ENCODE peak calls at places on chromosomes 6 and 20, in four cellular contexts. F is uterus, S is upper lobe of right lung, D is mucosa of descending colon. V is an unnamed sample. For H3K4me1, the result is how much of the 10 kb centered on the place peaks cover.

GRCh38 chr6:130560231-130560630 is 194.4 kb downstream of the TMEM200A start:
- DNase-seq in F (no peak), S (no peak), D (no peak), V (no peak)

GRCh38 chr6:83853178-83853967 is at the start of gene RIPPLY2:
- DNase-seq in F (no peak), S (no peak), D (no peak), V (no peak)

GRCh38 chr20:50919567-50919966 is 11.7 kb downstream of the ADNP start:
- DNase-seq in F (peak), S (peak), D (no peak), V (peak)

GRCh38 chr6:73680289-73680688 is 15.7 kb upstream of the CD109 start:
- DNase-seq in F (no peak), S (no peak), D (no peak), V (no peak)

GRCh38 chr20:63706852-63707557 is 771 bp downstream of the ARFRP1 start:
- DNase-seq in F (peak), S (peak), D (peak), V (peak)

GRCh38 chr20:44861547-44862006 is 23.9 kb upstream of the YWHAB start:
- DNase-seq in F (peak), S (no peak), D (no peak), V (peak)

GRCh38 chr6:102759415-102759814 is 1365.9 kb downstream of the GRIK2 start:
- DNase-seq in F (no peak), S (no peak), D (no peak), V (no peak)

GRCh38 chr6:166570929-166571699 is 15.4 kb downstream of the RAMACL start:
- DNase-seq in F (no peak), S (no peak), D (no peak), V (no peak)

GRCh38 chr6:98036344-98036743 is 753.3 kb upstream of the MMS22L start:
- DNase-seq in F (no peak), S (no peak), D (no peak), V (no peak)

GRCh38 chr20:17226410-17227198 is at the start of gene PCSK2:
- DNase-seq in F (no peak), S (peak), D (peak), V (peak)

GRCh38 chr6:44416103-44416502 is 28.6 kb downstream of the CDC5L start:
- DNase-seq in F (no peak), S (no peak), D (no peak), V (peak)

GRCh38 chr20:17969884-17970409 is 1.1 kb downstream of the MGME1 start:
- DNase-seq in F (no peak), S (no peak), D (peak), V (no peak)

GRCh38 chr20:44133424-44133823 is 53.6 kb downstream of the JPH2 start:
- DNase-seq in F (no peak), S (no peak), D (no peak), V (no peak)

GRCh38 chr6:113786168-113786567 is 71.0 kb upstream of the MARCKS start:
- DNase-seq in F (no peak), S (no peak), D (no peak), V (no peak)

GRCh38 chr6:37615564-37616340 is 81.9 kb downstream of the MDGA1 start:
- DNase-seq in F (no peak), S (no peak), D (no peak), V (no peak)

GRCh38 chr6:144094731-144095133 is 641 bp downstream of the SF3B5 start:
- DNase-seq in F (no peak), S (no peak), D (no peak), V (no peak)

GRCh38 chr20:3248993-3249347 is 10.0 kb upstream of the SLC4A11 start:
- DNase-seq in F (no peak), S (no peak), D (no peak), V (no peak)

GRCh38 chr6:25181923-25182322 is 97.3 kb upstream of the CARMIL1 start:
- DNase-seq in F (no peak), S (no peak), D (no peak), V (no peak)

GRCh38 chr6:106973841-106974336 is 640 bp downstream of the CD24 start:
- DNase-seq in F (no peak), S (peak), D (peak), V (peak)

GRCh38 chr6:90586675-90587638 is at the start of gene MAP3K7:
- DNase-seq in F (peak), S (peak), D (peak), V (peak)

GRCh38 chr20:61556116-61556515 is 304.1 kb downstream of the CDH4 start:
- DNase-seq in F (no peak), S (no peak), D (no peak), V (no peak)

GRCh38 chr6:69784595-69785377 is 12.0 kb downstream of the LMBRD1 start:
- DNase-seq in F (no peak), S (no peak), D (no peak), V (no peak)

GRCh38 chr6:4577406-4577805 is 198.8 kb upstream of the CDYL start:
- DNase-seq in F (peak), S (no peak), D (peak), V (peak)

GRCh38 chr20:17966432-17967312 is 1.9 kb downstream of the SNX5 start:
- DNase-seq in F (no peak), S (no peak), D (no peak), V (no peak)

GRCh38 chr6:135601857-135602256 is 104.3 kb upstream of the AHI1 start:
- DNase-seq in F (no peak), S (no peak), D (no peak), V (no peak)

GRCh38 chr20:17904027-17904426 is 64.6 kb downstream of the SNX5 start:
- DNase-seq in F (no peak), S (no peak), D (no peak), V (no peak)

GRCh38 chr6:89562114-89562815 is 76.3 kb downstream of the LYRM2 start:
- DNase-seq in F (no peak), S (no peak), D (no peak), V (no peak)

GRCh38 chr6:40957616-40958492 is 81.2 kb downstream of the UNC5CL start:
- DNase-seq in F (no peak), S (no peak), D (no peak), V (peak)

GRCh38 chr6:44297063-44298038 is 15.8 kb downstream of the AARS2 start:
- DNase-seq in F (no peak), S (no peak), D (peak), V (peak)

GRCh38 chr6:1601616-1602355 is 7.9 kb upstream of the FOXC1 start:
- DNase-seq in F (no peak), S (no peak), D (no peak), V (no peak)

GRCh38 chr6:56863366-56863765 is 91.5 kb upstream of the BEND6 start:
- DNase-seq in F (no peak), S (no peak), D (no peak), V (no peak)

GRCh38 chr20:12170406-12170805 is 252.7 kb downstream of the BTBD3 start:
- DNase-seq in F (no peak), S (no peak), D (no peak), V (no peak)

GRCh38 chr6:152605901-152606390 is 31.2 kb downstream of the SYNE1 start:
- DNase-seq in F (no peak), S (no peak), D (no peak), V (no peak)

GRCh38 chr6:165847407-165848098 is 184.5 kb upstream of the PDE10A start:
- DNase-seq in F (peak), S (no peak), D (peak), V (no peak)

GRCh38 chr20:32638848-32639247 is 34.9 kb downstream of the C20orf203 start:
- DNase-seq in F (no peak), S (no peak), D (no peak), V (peak)
- TF ChIP-seq CTCF in F (no peak), S (no peak), D (no peak), V (no peak)

DNA sequence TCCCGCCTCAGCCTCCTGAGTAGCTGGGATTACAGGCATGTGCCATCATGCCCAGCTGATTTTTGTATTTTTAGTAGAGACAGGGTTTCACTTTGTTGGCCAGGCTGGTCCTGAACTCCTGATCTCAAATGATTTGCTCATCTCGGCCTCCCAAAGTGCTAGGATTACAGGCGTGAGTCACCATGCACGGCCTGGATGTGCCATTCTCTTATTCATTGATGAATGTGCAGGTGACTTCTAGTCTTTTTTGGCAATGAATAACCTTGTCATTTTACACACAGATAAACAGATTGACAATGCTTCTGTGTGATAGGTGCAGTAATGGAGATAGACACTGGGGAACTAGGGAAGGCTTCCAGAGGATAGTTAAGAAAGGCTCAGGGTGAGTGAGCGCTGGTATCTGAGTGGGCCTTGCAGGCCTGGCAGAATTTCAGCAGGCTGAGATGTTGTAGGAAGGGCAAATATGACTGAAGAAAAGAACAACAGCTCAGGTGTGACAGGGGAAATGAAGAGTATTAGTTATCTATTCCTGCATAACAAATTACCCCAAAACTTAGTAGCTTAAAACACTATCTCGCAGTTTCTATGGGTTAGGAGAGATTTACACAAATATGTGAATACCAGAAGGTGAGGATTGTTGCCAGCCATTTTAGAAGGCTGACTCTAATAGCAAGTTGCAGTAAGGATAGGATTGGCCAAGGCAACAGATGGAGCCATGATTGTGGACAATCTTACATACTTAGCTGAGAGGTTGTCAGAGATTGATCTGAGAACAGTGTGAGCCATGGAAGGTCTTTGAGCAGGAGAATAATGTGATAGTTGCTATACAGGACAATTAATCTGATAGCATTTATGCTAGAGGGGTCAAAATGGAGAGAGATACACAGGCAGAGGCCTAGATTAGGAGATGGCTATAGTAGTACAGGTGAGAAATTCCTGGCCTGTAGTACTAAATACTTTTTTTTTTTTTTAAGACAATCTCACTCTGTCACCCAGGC is 23.5 kb downstream of the PPARD start:
- DNase-seq in F (no peak), S (no peak), D (no peak), V (no peak)
- H3K4me1 ChIP-seq in F (under half), S (under half), D (under half), V (under half)

GRCh38 chr20:7352165-7352564 is 584.7 kb downstream of the BMP2 start:
- DNase-seq in F (no peak), S (no peak), D (no peak), V (no peak)
- TF ChIP-seq CTCF in F (no peak), S (no peak), D (no peak), V (no peak)

GRCh38 chr6:21437583-21437982 is 156.0 kb upstream of the SOX4 start:
- DNase-seq in F (no peak), S (no peak), D (no peak), V (no peak)

GRCh38 chr6:21438237-21438985 is 155.1 kb upstream of the SOX4 start:
- DNase-seq in F (no peak), S (no peak), D (no peak), V (no peak)

GRCh38 chr6:21436625-21437024 is 156.9 kb upstream of the SOX4 start:
- DNase-seq in F (no peak), S (no peak), D (no peak), V (no peak)

GRCh38 chr6:21441386-21441785 is 152.2 kb upstream of the SOX4 start:
- DNase-seq in F (no peak), S (no peak), D (no peak), V (no peak)

DNA sequence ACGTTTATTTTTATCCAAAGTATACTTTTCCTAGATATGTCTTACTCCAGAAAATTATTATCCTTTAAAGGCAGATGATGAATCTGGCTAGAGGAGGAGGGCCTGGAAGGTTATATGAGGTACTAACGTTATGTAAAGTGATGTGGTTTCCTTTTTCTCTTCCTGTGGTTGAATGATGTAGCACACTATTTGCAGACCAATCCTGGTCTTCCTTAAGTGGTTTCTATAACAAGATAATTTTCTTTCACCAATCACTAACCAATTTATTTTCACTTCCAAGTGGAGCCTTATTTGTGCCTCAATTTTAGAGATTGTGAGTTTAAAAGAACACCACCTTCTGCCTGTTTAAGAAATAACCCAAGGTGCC is 154.6 kb upstream of the SOX4 start:
- DNase-seq in F (no peak), S (no peak), D (no peak), V (no peak)
- H3K4me1 ChIP-seq in F (under half), S (under half), D (under half), V (under half)

GRCh38 chr6:31729515-31729978 is 448 bp upstream of the DDAH2 start:
- DNase-seq in F (peak), S (peak), D (peak), V (peak)
- TF ChIP-seq CTCF in F (no peak), S (no peak), D (peak), V (peak)

GRCh38 chr20:834151-834747 is 734 bp downstream of the FAM110A start:
- DNase-seq in F (no peak), S (no peak), D (no peak), V (no peak)
- H3K4me1 ChIP-seq in F (under half), S (under half), D (under half), V (under half)

GRCh38 chr6:159429427-159429826 is 260.2 kb downstream of the FNDC1 start:
- DNase-seq in F (no peak), S (no peak), D (no peak), V (no peak)
- TF ChIP-seq CTCF in F (no peak), S (no peak), D (no peak), V (no peak)

GRCh38 chr6:42441059-42441471 is 10.7 kb downstream of the TRERF1 start:
- DNase-seq in F (peak), S (no peak), D (no peak), V (no peak)
- H3K4me1 ChIP-seq in F (under half), S (under half), D (under half), V (under half)

GRCh38 chr6:29909995-29910394 is 32.3 kb upstream of the HLA-A start:
- DNase-seq in F (no peak), S (no peak), D (no peak), V (no peak)

GRCh38 chr6:29908710-29909109 is 33.6 kb upstream of the HLA-A start:
- DNase-seq in F (no peak), S (no peak), D (no peak), V (no peak)

GRCh38 chr6:29907637-29908340 is 34.5 kb upstream of the HLA-A start:
- DNase-seq in F (no peak), S (no peak), D (no peak), V (no peak)

GRCh38 chr6:29905286-29905685 is 37.0 kb upstream of the HLA-A start:
- DNase-seq in F (no peak), S (no peak), D (no peak), V (no peak)

DNA sequence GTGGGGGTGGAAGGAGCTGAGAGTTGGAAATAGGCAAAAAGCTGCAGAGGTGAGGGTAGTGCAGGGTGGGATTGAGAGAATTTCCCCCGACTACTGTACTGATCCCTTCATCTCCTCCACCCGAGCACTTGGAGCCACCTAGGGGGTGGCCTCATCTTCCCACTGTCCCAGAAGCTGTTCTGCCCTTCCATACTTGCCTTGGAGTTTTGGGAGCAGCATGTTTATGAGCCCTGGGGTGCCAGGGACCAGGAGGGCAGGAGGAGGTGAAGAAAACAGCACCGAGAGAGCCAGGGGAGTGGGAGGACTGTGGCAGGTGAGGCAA is 34.0 kb upstream of the HLA-A start:
- DNase-seq in F (no peak), S (no peak), D (no peak), V (no peak)
- TF ChIP-seq CTCF in F (no peak), S (no peak), D (no peak), V (no peak)

V was measured in body of pancreas.